ENCODE peak calls at places on chromosomes 1 and 21, in four cellular contexts. G, M, D and L are unnamed samples. For H3K4me1 and H3K36me3, the result is how much of the 10 kb centered on the place peaks cover.

GRCh38 chr1:228374711-228375577 is 31.7 kb downstream of the TRIM11 start:
- DNase-seq in G (peak), M (no peak), D (no peak), L (no peak)

GRCh38 chr1:153262462-153263157 is 3.1 kb downstream of the LORICRIN start:
- DNase-seq in D (no peak), G (no peak), M (no peak), L (no peak)

GRCh38 chr1:79543435-79543834 is 536.9 kb upstream of the ADGRL4 start:
- DNase-seq in M (no peak), G (no peak), D (no peak), L (no peak)

GRCh38 chr1:167431261-167431908 is 86.9 kb downstream of the CD247 start:
- DNase-seq in G (no peak), M (peak), D (no peak), L (no peak)

GRCh38 chr1:55040083-55040952 is 970 bp downstream of the PCSK9 start:
- DNase-seq in D (no peak), M (no peak), G (no peak), L (no peak)

GRCh38 chr1:40703316-40703715 is 11.8 kb downstream of the NFYC start:
- DNase-seq in M (no peak), G (peak), D (no peak), L (no peak)

GRCh38 chr1:204287466-204287881 is 72.3 kb downstream of the PLEKHA6 start:
- DNase-seq in M (no peak), D (no peak), G (no peak), L (no peak)

GRCh38 chr1:202659974-202660373 is 50.3 kb downstream of the SYT2 start:
- DNase-seq in D (no peak), G (no peak), M (peak), L (no peak)

GRCh38 chr1:109300650-109301151 is 6.1 kb downstream of the MYBPHL start:
- DNase-seq in G (no peak), D (no peak), M (no peak), L (no peak)

GRCh38 chr1:9555942-9556341 is 16.7 kb downstream of the SLC25A33 start:
- DNase-seq in D (no peak), M (no peak), G (no peak), L (no peak)

GRCh38 chr1:244092293-244093264 is 41.5 kb downstream of the ZBTB18 start:
- DNase-seq in M (no peak), G (peak), D (no peak), L (no peak)

GRCh38 chr1:206569548-206569947 is 42.7 kb downstream of the EIF2D start:
- DNase-seq in G (no peak), D (no peak), M (no peak), L (no peak)

GRCh38 chr1:206568779-206569352 is 43.4 kb downstream of the EIF2D start:
- DNase-seq in M (no peak), D (no peak), G (no peak), L (no peak)

GRCh38 chr1:206568256-206568655 is 44.0 kb downstream of the EIF2D start:
- DNase-seq in M (no peak), D (no peak), G (peak), L (no peak)

GRCh38 chr1:206572835-206573771 is 39.2 kb downstream of the EIF2D start:
- DNase-seq in M (no peak), D (no peak), G (no peak), L (no peak)

GRCh38 chr1:206570529-206570928 is 41.7 kb downstream of the EIF2D start:
- DNase-seq in G (no peak), D (no peak), M (no peak), L (no peak)
- H3K4me1 ChIP-seq in G (under half), D (under half), M (under half), L (under half)

DNA sequence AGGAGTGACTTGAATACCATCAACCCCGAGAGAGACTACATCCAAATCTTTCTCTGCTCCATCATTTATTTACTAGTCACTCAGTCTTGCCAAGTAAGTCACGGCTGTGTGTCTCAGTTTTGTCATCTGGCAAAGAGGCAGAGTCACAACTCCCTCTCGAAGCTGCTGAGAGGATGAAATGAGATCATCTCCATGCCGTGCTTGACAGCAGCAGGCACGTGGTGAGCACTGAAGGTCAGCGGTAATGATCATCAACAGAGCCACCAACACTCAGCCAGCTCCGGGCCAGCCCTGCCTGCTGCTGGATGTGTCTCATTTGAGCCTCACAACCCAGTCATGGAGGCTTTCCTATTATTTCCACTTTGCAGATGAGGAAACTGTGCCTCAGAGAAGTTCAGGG is 19.8 kb downstream of the ALDH4A1 start:
- DNase-seq in M (no peak), D (no peak), G (peak), L (no peak)
- H3K36me3 ChIP-seq in M (under half), D (under half), G (under half), L (under half)

GRCh38 chr1:10662824-10663667 is 133.4 kb downstream of the CASZ1 start:
- DNase-seq in M (no peak), G (no peak), D (no peak), L (no peak)
- H3K4me1 ChIP-seq in M (under half), G (under half), D (under half), L (under half)

DNA sequence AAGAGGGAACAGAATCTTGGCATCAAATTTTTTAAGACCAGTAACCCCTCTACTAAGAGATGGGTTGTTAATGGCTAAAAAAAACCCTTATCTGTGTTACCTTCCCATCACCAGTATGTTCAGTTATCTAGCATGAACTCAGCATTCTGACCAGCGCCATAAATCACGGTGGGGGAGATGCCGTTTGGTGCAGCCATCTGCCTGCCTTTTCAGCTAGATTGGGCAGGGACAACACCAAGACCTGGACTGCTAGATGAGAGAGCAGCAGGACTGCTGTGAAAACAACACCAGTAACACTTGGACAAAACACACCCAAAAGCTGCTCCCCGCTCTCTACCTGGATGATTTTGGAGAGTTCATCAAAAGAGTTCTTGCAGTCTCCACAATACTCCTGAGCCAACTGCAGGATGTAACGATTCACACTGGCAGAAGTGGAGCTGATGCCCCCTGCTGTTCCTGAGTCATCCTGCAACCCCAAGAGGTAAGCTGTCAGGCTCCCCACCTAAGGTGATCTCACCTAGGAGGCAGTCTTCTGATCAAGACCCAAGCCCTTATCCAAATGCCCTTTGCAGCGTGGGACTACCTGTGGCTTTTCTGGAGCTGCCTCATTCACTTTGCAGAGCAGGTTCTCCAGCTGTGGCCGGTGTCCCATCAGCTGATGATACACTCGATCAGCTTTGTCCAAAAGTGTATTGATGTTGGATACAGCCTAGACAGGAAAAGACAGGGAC is 96.5 kb downstream of the UBR4 start:
- DNase-seq in D (no peak), G (peak), M (peak), L (no peak)
- H3K36me3 ChIP-seq in D (half or more), G (half or more), M (half or more), L (half or more)

DNA sequence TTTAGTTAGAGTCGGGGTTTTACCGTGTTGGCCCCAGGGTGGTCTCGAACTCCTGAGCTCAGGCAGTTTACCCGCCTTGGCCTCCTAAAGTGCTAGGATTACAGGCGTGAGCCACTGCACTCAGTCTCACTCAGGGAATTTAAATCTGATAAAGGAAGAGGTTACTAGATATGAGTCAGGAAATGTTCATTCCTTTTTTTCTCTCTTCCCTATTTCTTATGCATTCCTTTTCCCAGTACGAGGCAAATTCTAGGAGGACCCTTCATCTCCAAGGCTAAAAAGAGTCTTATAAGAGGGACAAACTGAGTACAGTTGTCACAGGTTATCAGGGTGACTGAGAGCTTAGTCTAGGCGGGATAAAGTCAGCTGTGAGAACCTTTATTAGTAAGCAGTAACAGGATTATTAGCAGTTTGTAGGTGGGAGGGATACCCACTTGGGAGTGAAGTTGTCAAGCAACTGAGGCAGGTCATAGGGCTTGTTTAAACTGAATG is 9.1 kb downstream of the MACF1 start:
- DNase-seq in D (no peak), G (peak), M (no peak), L (no peak)
- H3K4me1 ChIP-seq in D (under half), G (under half), M (under half), L (under half)

DNA sequence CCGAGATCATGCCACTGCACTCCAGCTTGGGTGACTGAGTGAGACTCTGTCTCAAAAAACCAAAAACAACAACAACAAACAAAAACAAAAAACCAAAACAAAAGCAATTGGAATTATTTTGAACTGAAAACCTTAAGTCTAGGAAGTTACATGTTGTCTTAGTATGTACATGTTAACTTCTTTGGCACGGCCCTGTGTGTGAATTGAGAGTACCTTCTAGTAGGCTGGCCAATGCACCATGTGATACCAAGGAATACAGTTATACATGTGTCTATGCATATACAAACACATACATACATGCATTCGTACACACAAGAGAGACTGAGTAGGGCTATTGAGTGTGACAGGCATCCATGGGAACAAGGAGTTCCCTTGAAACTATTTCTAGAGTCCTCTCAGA is 18.6 kb downstream of the TPTE start:
- DNase-seq in G (no peak), D (no peak), M (no peak), L (no peak)
- H3K36me3 ChIP-seq in G (under half), D (under half), M (under half), L (under half)

DNA sequence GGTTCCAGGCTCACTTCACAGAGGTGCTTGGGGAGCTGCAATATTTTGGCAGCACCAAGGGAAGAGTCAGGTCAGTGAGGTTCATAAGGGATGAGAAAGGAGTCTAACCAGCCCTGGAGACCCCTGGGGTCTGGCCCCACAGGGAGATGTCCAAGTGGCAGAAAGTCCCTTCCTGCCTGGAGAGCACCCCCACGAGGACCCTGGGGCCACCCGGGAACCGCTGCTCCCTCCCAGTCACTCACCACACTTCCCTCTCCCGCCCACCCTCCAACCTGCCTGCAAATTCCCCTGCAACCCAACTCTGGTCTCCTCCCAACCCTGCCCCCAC is 6.5 kb upstream of the ITGB2 start:
- DNase-seq in M (no peak), D (no peak), G (no peak), L (no peak)
- H3K4me1 ChIP-seq in M (half or more), D (under half), G (half or more), L (under half)

GRCh38 chr1:28280501-28280900 is 21.2 kb downstream of the SESN2 start:
- DNase-seq in D (no peak), G (no peak), M (no peak), L (no peak)
- H3K36me3 ChIP-seq in D (under half), G (half or more), M (under half), L (half or more)

GRCh38 chr1:226603976-226604845 is 55.6 kb downstream of the STUM start:
- DNase-seq in M (no peak), D (peak), G (no peak), L (no peak)

GRCh38 chr1:226606311-226607267 is 58.0 kb downstream of the STUM start:
- DNase-seq in D (no peak), G (peak), M (no peak), L (no peak)

GRCh38 chr1:226607268-226607660 is 58.7 kb downstream of the STUM start:
- DNase-seq in G (no peak), D (no peak), M (no peak), L (no peak)

GRCh38 chr1:226604846-226605572 is 56.4 kb downstream of the STUM start:
- DNase-seq in G (peak), D (no peak), M (no peak), L (no peak)

DNA sequence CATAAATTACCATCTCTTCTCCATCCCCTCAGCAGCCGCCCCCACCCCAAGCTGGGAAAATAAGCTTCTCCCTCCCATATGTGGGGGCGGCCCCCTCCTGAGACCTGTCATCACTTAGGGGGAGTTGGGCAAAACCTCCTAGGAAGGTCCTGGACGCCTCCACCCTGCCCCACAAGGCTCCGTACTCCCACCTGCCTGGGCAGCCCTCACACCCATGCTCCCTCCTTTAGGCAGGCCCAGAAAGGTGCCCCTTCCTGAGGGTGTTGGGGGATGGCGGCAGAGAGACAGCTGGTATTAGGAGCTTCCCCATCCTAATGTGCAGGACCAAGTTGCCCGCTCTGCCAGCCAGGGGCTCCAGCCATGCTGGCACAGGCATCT is 57.0 kb downstream of the STUM start:
- DNase-seq in D (no peak), M (no peak), G (no peak), L (no peak)
- H3K4me1 ChIP-seq in D (under half), M (under half), G (under half), L (under half)

GRCh38 chr21:45278156-45278911 is 9.4 kb downstream of the POFUT2 start:
- DNase-seq in G (no peak), D (no peak), M (no peak), L (no peak)

GRCh38 chr21:45277101-45278045 is 10.3 kb downstream of the POFUT2 start:
- DNase-seq in G (no peak), M (no peak), D (no peak), L (no peak)

GRCh38 chr21:45280178-45280821 is 7.4 kb downstream of the POFUT2 start:
- DNase-seq in G (no peak), M (no peak), D (no peak), L (no peak)

GRCh38 chr21:45279446-45280177 is 8.1 kb downstream of the POFUT2 start:
- DNase-seq in M (no peak), G (no peak), D (no peak), L (no peak)

GRCh38 chr21:45276620-45277019 is 11.1 kb downstream of the POFUT2 start:
- DNase-seq in G (no peak), D (no peak), M (no peak), L (no peak)
- H3K36me3 ChIP-seq in G (half or more), D (half or more), M (under half), L (under half)